ENCODE peak calls at places on chromosomes 2 and 18, in seven cellular contexts. Y is DMS153; P is fibroblast of lung; A is right atrium auricular region; Z is activated naive CD4-positive, alpha-beta T cell treated with anti-CD3 and anti-CD28 coated beads, Interleukin-2, amount 10 ng/mL, durations not matched to agents 7 days and 5 days; W is GM12864; U is NCI-H1092 treated with DMSO at 0.1 percent for 48 hours. B is an unnamed sample.

GRCh38 chr2:200310545-200310971 is 4.1 kb downstream of the SPATS2L start:
- DNase-seq in Y (no peak), P (peak), A (no peak), Z (no peak), W (no peak), U (no peak), B (no peak)

GRCh38 chr2:100780203-100781008 is 39.5 kb upstream of the NPAS2 start:
- DNase-seq in Y (no peak), P (peak), A (no peak), Z (no peak), W (no peak), U (no peak), B (no peak)

GRCh38 chr2:231104115-231104713 is 20.6 kb downstream of the HTR2B start:
- DNase-seq in Y (peak), P (peak), A (peak), Z (peak), W (peak), U (peak), B (peak)

GRCh38 chr2:101478561-101479001 is 3.7 kb upstream of the RFX8 start:
- DNase-seq in Y (no peak), P (peak), A (no peak), Z (no peak), W (no peak), U (no peak), B (no peak)

GRCh38 chr18:63087421-63088230 is 231.9 kb downstream of the BCL2 start:
- DNase-seq in Y (no peak), P (no peak), A (no peak), Z (no peak), W (no peak), U (no peak), B (no peak)

GRCh38 chr2:203544402-203544801 is 9.3 kb upstream of the RAPH1 start:
- DNase-seq in Y (no peak), P (no peak), A (no peak), Z (no peak), W (no peak), U (no peak), B (no peak)

GRCh38 chr2:19738707-19739106 is 163.1 kb downstream of the TTC32 start:
- DNase-seq in Y (no peak), P (peak), A (peak), Z (no peak), W (no peak), U (no peak), B (no peak)

GRCh38 chr2:200373973-200374416 is 67.5 kb downstream of the SPATS2L start:
- DNase-seq in Y (no peak), P (no peak), A (no peak), Z (peak), W (peak), U (no peak), B (no peak)

GRCh38 chr2:240989451-240990265 is 8.8 kb upstream of the SNED1 start:
- DNase-seq in Y (no peak), P (peak), A (no peak), Z (peak), W (no peak), U (no peak), B (no peak)

GRCh38 chr2:40844353-40845277 is 392.7 kb upstream of the SLC8A1 start:
- DNase-seq in Y (no peak), P (no peak), A (no peak), Z (no peak), W (no peak), U (no peak), B (no peak)

GRCh38 chr2:120108049-120108448 is 95.2 kb downstream of the EPB41L5 start:
- DNase-seq in Y (peak), P (peak), A (no peak), Z (no peak), W (no peak), U (peak), B (peak)

GRCh38 chr2:239307921-239308620 is 92.7 kb downstream of the HDAC4 start:
- DNase-seq in Y (no peak), P (no peak), A (no peak), Z (no peak), W (no peak), U (no peak), B (no peak)

GRCh38 chr2:235793163-235793752 is 299.4 kb downstream of the AGAP1 start:
- DNase-seq in Y (no peak), P (peak), A (no peak), Z (no peak), W (no peak), U (no peak), B (no peak)

GRCh38 chr2:226855766-226856165 is 19.9 kb downstream of the RHBDD1 start:
- DNase-seq in Y (no peak), P (no peak), A (no peak), Z (no peak), W (no peak), U (no peak), B (no peak)

GRCh38 chr2:28613616-28614501 is 118.0 kb downstream of the PLB1 start:
- DNase-seq in Y (no peak), P (peak), A (no peak), Z (peak), W (no peak), U (no peak), B (no peak)

GRCh38 chr2:174697267-174697666 is 67.0 kb downstream of the CHRNA1 start:
- DNase-seq in Y (peak), P (peak), A (no peak), Z (peak), W (peak), U (peak), B (no peak)

GRCh38 chr2:65602851-65603250 is 170.5 kb upstream of the SPRED2 start:
- DNase-seq in Y (no peak), P (no peak), A (no peak), Z (no peak), W (no peak), U (no peak), B (no peak)

GRCh38 chr2:232278534-232278933 is 100.0 kb upstream of the ALPP start:
- DNase-seq in Y (no peak), P (no peak), A (no peak), Z (no peak), W (no peak), U (no peak), B (no peak)

GRCh38 chr18:26711806-26712205 is 153.7 kb downstream of the AQP4 start:
- DNase-seq in Y (no peak), P (no peak), A (no peak), Z (no peak), W (no peak), U (no peak), B (no peak)

GRCh38 chr2:172931923-172932520 is 143.6 kb upstream of the MAP3K20 start:
- DNase-seq in Y (peak), P (peak), A (peak), Z (peak), W (peak), U (peak), B (no peak)

GRCh38 chr2:26983746-26984145 is 13.3 kb downstream of the MAPRE3 start:
- DNase-seq in Y (no peak), P (no peak), A (no peak), Z (no peak), W (no peak), U (no peak), B (no peak)

GRCh38 chr2:857081-857480 is 93.6 kb upstream of the SNTG2 start:
- DNase-seq in Y (no peak), P (no peak), A (no peak), Z (no peak), W (no peak), U (no peak), B (no peak)

GRCh38 chr2:46438794-46439193 is 40.6 kb upstream of the TMEM247 start:
- DNase-seq in Y (no peak), P (no peak), A (no peak), Z (no peak), W (no peak), U (no peak), B (no peak)

GRCh38 chr2:117785740-117786139 is 28.8 kb upstream of the DDX18 start:
- DNase-seq in Y (peak), P (peak), A (no peak), Z (peak), W (peak), U (peak), B (no peak)

GRCh38 chr2:68943581-68944568 is 8.8 kb downstream of the GKN2 start:
- DNase-seq in Y (peak), P (peak), A (no peak), Z (peak), W (peak), U (peak), B (no peak)

GRCh38 chr2:64946737-64947090 is 42.5 kb upstream of the SLC1A4 start:
- DNase-seq in Y (no peak), P (no peak), A (no peak), Z (no peak), W (no peak), U (no peak), B (no peak)